ENCODE peak calls at places on chromosome 22, in five cellular contexts. R, A, N, E and X are unnamed samples.

GRCh38 chr22:32237021-32237420 is 18.1 kb downstream of the SLC5A4 start:
- DNase-seq in E (no peak), N (no peak), R (no peak), A (no peak), X (no peak)

GRCh38 chr22:29831958-29832357 is 6.1 kb downstream of the ASCC2 start:
- DNase-seq in R (no peak), N (no peak), A (no peak), E (no peak), X (no peak)

GRCh38 chr22:41775976-41776375 is 24.5 kb upstream of the CCDC134 start:
- DNase-seq in R (no peak), A (no peak), E (no peak), N (no peak), X (no peak)

GRCh38 chr22:48104786-48105185 is 1342.3 kb downstream of the TBC1D22A start:
- DNase-seq in N (no peak), E (no peak), A (no peak), R (no peak), X (no peak)

GRCh38 chr22:37604875-37605274 is 3.8 kb upstream of the GGA1 start:
- DNase-seq in E (no peak), A (no peak), R (peak), N (peak), X (no peak)

GRCh38 chr22:43862074-43862881 is at the start of gene SULT4A1:
- DNase-seq in N (no peak), R (no peak), E (no peak), A (no peak), X (no peak)

GRCh38 chr22:39242809-39243442 is 1.9 kb downstream of the PDGFB start:
- DNase-seq in A (peak), R (peak), E (no peak), N (no peak), X (no peak)

GRCh38 chr22:40206561-40206960 is 28.8 kb downstream of the TNRC6B start:
- DNase-seq in N (no peak), R (no peak), E (no peak), A (no peak), X (no peak)

GRCh38 chr22:24805790-24806662 is at the start of gene SGSM1:
- DNase-seq in N (peak), R (peak), A (peak), E (peak), X (no peak)

GRCh38 chr22:39748877-39749276 is 144.7 kb downstream of the ENTHD1 start:
- DNase-seq in E (no peak), A (peak), R (no peak), N (no peak), X (peak)

GRCh38 chr22:16937811-16938210 is 70.2 kb downstream of the GAB4 start:
- DNase-seq in N (no peak), A (no peak), E (no peak), R (no peak), X (no peak)